ENCODE peak calls at places on chromosomes 4 and X, in eight cellular contexts. One of them, this sample, is unnamed.
A peak's percentile ranks its signal among the peaks of the same experiment; 100 is the strongest.

GRCh38 chrX:53088136-53088974 is 5.6 kb upstream of the KANTR start:
- DNase-seq in activated CD4-positive, alpha-beta T cell treated with anti-CD3 and anti-CD28 coated beads for 1 hour: peak; percentile 75
- DNase-seq in K562: no peak
- DNase-seq in KG1: no peak
- DNase-seq in NCI-H1417: peak; percentile 53
- DNase-seq in SK-N-DZ: peak; percentile 87
- DNase-seq in uterus: peak; percentile 90
- DNase-seq in NCI-H510A: peak; percentile 70
- DNase-seq in this sample: no peak

GRCh38 chr4:177032341-177032740 is 239.6 kb upstream of the VEGFC start:
- DNase-seq in SK-N-DZ: no peak
- DNase-seq in NCI-H510A: no peak
- DNase-seq in K562: no peak
- DNase-seq in NCI-H1417: no peak
- DNase-seq in activated CD4-positive, alpha-beta T cell treated with anti-CD3 and anti-CD28 coated beads for 1 hour: no peak
- DNase-seq in uterus: no peak
- DNase-seq in KG1: no peak
- DNase-seq in this sample: no peak

GRCh38 chr4:153534792-153535629 is 68.9 kb downstream of the TMEM131L start:
- DNase-seq in K562: no peak
- DNase-seq in NCI-H510A: no peak
- DNase-seq in SK-N-DZ: no peak
- DNase-seq in NCI-H1417: no peak
- DNase-seq in activated CD4-positive, alpha-beta T cell treated with anti-CD3 and anti-CD28 coated beads for 1 hour: no peak
- DNase-seq in KG1: no peak
- DNase-seq in uterus: no peak
- DNase-seq in this sample: no peak

GRCh38 chr4:61555789-61556188 is 355.7 kb downstream of the ADGRL3 start:
- DNase-seq in activated CD4-positive, alpha-beta T cell treated with anti-CD3 and anti-CD28 coated beads for 1 hour: no peak
- DNase-seq in SK-N-DZ: no peak
- DNase-seq in NCI-H1417: no peak
- DNase-seq in NCI-H510A: no peak
- DNase-seq in uterus: peak; percentile 15
- DNase-seq in KG1: no peak
- DNase-seq in K562: no peak
- DNase-seq in this sample: no peak

GRCh38 chr4:150315691-150316090 is 237.4 kb downstream of the DCLK2 start:
- DNase-seq in NCI-H510A: no peak
- DNase-seq in uterus: no peak
- DNase-seq in SK-N-DZ: no peak
- DNase-seq in K562: no peak
- DNase-seq in NCI-H1417: no peak
- DNase-seq in activated CD4-positive, alpha-beta T cell treated with anti-CD3 and anti-CD28 coated beads for 1 hour: no peak
- DNase-seq in KG1: no peak
- DNase-seq in this sample: no peak

GRCh38 chr4:86831262-86832090 is 17.7 kb downstream of the SLC10A6 start:
- DNase-seq in KG1: no peak
- DNase-seq in activated CD4-positive, alpha-beta T cell treated with anti-CD3 and anti-CD28 coated beads for 1 hour: no peak
- DNase-seq in NCI-H510A: peak; percentile 73
- DNase-seq in SK-N-DZ: no peak
- DNase-seq in NCI-H1417: peak; percentile 75
- DNase-seq in K562: no peak
- DNase-seq in uterus: peak; percentile 47
- DNase-seq in this sample: peak; percentile 36

GRCh38 chr4:32135642-32136041 is 1415.5 kb downstream of the PCDH7 start:
- DNase-seq in KG1: no peak
- DNase-seq in SK-N-DZ: no peak
- DNase-seq in activated CD4-positive, alpha-beta T cell treated with anti-CD3 and anti-CD28 coated beads for 1 hour: no peak
- DNase-seq in NCI-H510A: no peak
- DNase-seq in NCI-H1417: no peak
- DNase-seq in uterus: no peak
- DNase-seq in K562: no peak
- DNase-seq in this sample: no peak

GRCh38 chr4:172202480-172203076 is 389.4 kb downstream of the GALNTL6 start:
- DNase-seq in NCI-H1417: peak; percentile 9
- DNase-seq in K562: peak; percentile 40
- DNase-seq in NCI-H510A: no peak
- DNase-seq in SK-N-DZ: peak; percentile 37
- DNase-seq in KG1: peak; percentile 3
- DNase-seq in uterus: no peak
- DNase-seq in activated CD4-positive, alpha-beta T cell treated with anti-CD3 and anti-CD28 coated beads for 1 hour: no peak
- DNase-seq in this sample: peak; percentile 40

GRCh38 chrX:85112270-85112669 is 108.6 kb downstream of the APOOL start:
- DNase-seq in uterus: no peak
- DNase-seq in KG1: no peak
- DNase-seq in NCI-H1417: no peak
- DNase-seq in NCI-H510A: no peak
- DNase-seq in K562: no peak
- DNase-seq in activated CD4-positive, alpha-beta T cell treated with anti-CD3 and anti-CD28 coated beads for 1 hour: no peak
- DNase-seq in SK-N-DZ: no peak
- DNase-seq in this sample: no peak

GRCh38 chrX:113059714-113060113 is 219.1 kb upstream of the AMOT start:
- DNase-seq in NCI-H510A: peak; percentile 1
- DNase-seq in K562: no peak
- DNase-seq in KG1: no peak
- DNase-seq in activated CD4-positive, alpha-beta T cell treated with anti-CD3 and anti-CD28 coated beads for 1 hour: no peak
- DNase-seq in NCI-H1417: no peak
- DNase-seq in uterus: no peak
- DNase-seq in SK-N-DZ: no peak
- DNase-seq in this sample: no peak

GRCh38 chr4:84956014-84956413 is 10.5 kb downstream of the WDFY3 start:
- DNase-seq in activated CD4-positive, alpha-beta T cell treated with anti-CD3 and anti-CD28 coated beads for 1 hour: no peak
- DNase-seq in SK-N-DZ: no peak
- DNase-seq in K562: no peak
- DNase-seq in NCI-H510A: peak; percentile 3
- DNase-seq in KG1: no peak
- DNase-seq in uterus: no peak
- DNase-seq in NCI-H1417: no peak
- DNase-seq in this sample: no peak

GRCh38 chrX:138771042-138771441 is 59.5 kb upstream of the FGF13 start:
- DNase-seq in SK-N-DZ: no peak
- DNase-seq in K562: no peak
- DNase-seq in uterus: no peak
- DNase-seq in activated CD4-positive, alpha-beta T cell treated with anti-CD3 and anti-CD28 coated beads for 1 hour: no peak
- DNase-seq in NCI-H510A: no peak
- DNase-seq in NCI-H1417: no peak
- DNase-seq in KG1: no peak
- DNase-seq in this sample: no peak

GRCh38 chrX:149512225-149512885 is 7.2 kb upstream of the IDS start:
- DNase-seq in NCI-H510A: peak; percentile 3
- DNase-seq in K562: peak; percentile 60
- DNase-seq in NCI-H1417: peak; percentile 49
- DNase-seq in SK-N-DZ: peak; percentile 62
- DNase-seq in KG1: no peak
- DNase-seq in uterus: peak; percentile 27
- DNase-seq in activated CD4-positive, alpha-beta T cell treated with anti-CD3 and anti-CD28 coated beads for 1 hour: no peak
- DNase-seq in this sample: peak; percentile 73

GRCh38 chrX:113868169-113868568 is 715.7 kb upstream of the HTR2C start:
- DNase-seq in SK-N-DZ: no peak
- DNase-seq in KG1: peak; percentile 1
- DNase-seq in K562: peak; percentile 25
- DNase-seq in NCI-H510A: no peak
- DNase-seq in NCI-H1417: no peak
- DNase-seq in activated CD4-positive, alpha-beta T cell treated with anti-CD3 and anti-CD28 coated beads for 1 hour: no peak
- DNase-seq in uterus: no peak
- DNase-seq in this sample: no peak

GRCh38 chr4:165580379-165580905 is 201.6 kb downstream of the CPE start:
- DNase-seq in SK-N-DZ: no peak
- DNase-seq in KG1: no peak
- DNase-seq in uterus: no peak
- DNase-seq in activated CD4-positive, alpha-beta T cell treated with anti-CD3 and anti-CD28 coated beads for 1 hour: no peak
- DNase-seq in NCI-H510A: no peak
- DNase-seq in NCI-H1417: no peak
- DNase-seq in K562: no peak
- DNase-seq in this sample: peak; percentile 59

GRCh38 chr4:124854968-124855367 is 142.4 kb upstream of the ANKRD50 start:
- DNase-seq in NCI-H510A: no peak
- DNase-seq in NCI-H1417: no peak
- DNase-seq in KG1: no peak
- DNase-seq in activated CD4-positive, alpha-beta T cell treated with anti-CD3 and anti-CD28 coated beads for 1 hour: no peak
- DNase-seq in SK-N-DZ: no peak
- DNase-seq in K562: no peak
- DNase-seq in uterus: no peak
- DNase-seq in this sample: no peak

GRCh38 chr4:165308174-165308573 is 19.3 kb upstream of the MSMO1 start:
- DNase-seq in uterus: no peak
- DNase-seq in activated CD4-positive, alpha-beta T cell treated with anti-CD3 and anti-CD28 coated beads for 1 hour: no peak
- DNase-seq in NCI-H1417: no peak
- DNase-seq in NCI-H510A: no peak
- DNase-seq in SK-N-DZ: no peak
- DNase-seq in K562: no peak
- DNase-seq in KG1: no peak
- DNase-seq in this sample: no peak

GRCh38 chr4:101337688-101338087 is 9.6 kb downstream of the PPP3CA start:
- DNase-seq in SK-N-DZ: no peak
- DNase-seq in NCI-H510A: no peak
- DNase-seq in NCI-H1417: no peak
- DNase-seq in K562: no peak
- DNase-seq in activated CD4-positive, alpha-beta T cell treated with anti-CD3 and anti-CD28 coated beads for 1 hour: no peak
- DNase-seq in uterus: no peak
- DNase-seq in KG1: no peak
- DNase-seq in this sample: no peak

GRCh38 chrX:68820476-68821110 is 8.2 kb upstream of the EFNB1 start:
- DNase-seq in SK-N-DZ: no peak
- DNase-seq in NCI-H510A: no peak
- DNase-seq in NCI-H1417: no peak
- DNase-seq in K562: no peak
- DNase-seq in activated CD4-positive, alpha-beta T cell treated with anti-CD3 and anti-CD28 coated beads for 1 hour: no peak
- DNase-seq in KG1: no peak
- DNase-seq in uterus: no peak
- DNase-seq in this sample: no peak